ENCODE peak calls at places on chromosome 13, in nine cellular contexts. M is GM23338, D is tibial nerve, T is stomach, L is fibroblast of the aortic adventitia, V is AG09309, C is GM12865, B is PC-3, N is AG10803. A is an unnamed sample.

GRCh38 chr13:44374348-44374712 is 706 bp downstream of the SERP2 start:
- DNase-seq in V (no peak), T (no peak), N (no peak), C (no peak), D (no peak), M (no peak), L (no peak), B (no peak), A (no peak)

GRCh38 chr13:89082623-89083022 is 1411.5 kb downstream of the SLITRK5 start:
- DNase-seq in T (no peak), B (no peak), M (no peak), C (no peak), L (no peak), N (no peak), V (no peak), D (no peak), A (no peak)

GRCh38 chr13:80556291-80556690 is 215.4 kb upstream of the SPRY2 start:
- DNase-seq in C (no peak), V (no peak), B (no peak), L (no peak), T (no peak), N (no peak), D (no peak), M (no peak), A (peak; percentile 72)

GRCh38 chr13:27182844-27183497 is 11.4 kb upstream of the USP12 start:
- DNase-seq in B (peak; percentile 94), V (peak; percentile 46), D (no peak), N (peak; percentile 80), T (peak; percentile 43), C (no peak), M (no peak), L (peak; percentile 93), A (peak; percentile 87)

GRCh38 chr13:89053418-89053817 is 1382.2 kb downstream of the SLITRK5 start:
- DNase-seq in C (no peak), B (no peak), N (no peak), D (no peak), M (no peak), L (no peak), T (no peak), V (no peak), A (no peak)

GRCh38 chr13:96871470-96871869 is 122.8 kb downstream of the OXGR1 start:
- DNase-seq in L (no peak), B (no peak), M (no peak), V (no peak), N (no peak), C (no peak), T (no peak), D (no peak), A (no peak)

GRCh38 chr13:27952931-27953670 is 16.0 kb downstream of the CDX2 start:
- DNase-seq in M (no peak), L (no peak), B (no peak), N (no peak), D (no peak), T (peak; percentile 85), V (no peak), C (no peak), A (no peak)

GRCh38 chr13:100842136-100842535 is 167.5 kb upstream of the TMTC4 start:
- DNase-seq in B (no peak), L (no peak), D (no peak), C (no peak), T (no peak), N (no peak), M (no peak), V (no peak), A (no peak)

GRCh38 chr13:101514695-101515275 is 62.3 kb downstream of the ITGBL1 start:
- DNase-seq in L (peak; percentile 84), T (no peak), V (no peak), N (peak; percentile 62), C (peak; percentile 63), D (no peak), B (peak; percentile 75), M (peak; percentile 76), A (peak; percentile 76)

GRCh38 chr13:49183672-49184315 is 36.3 kb upstream of the MLNR start:
- DNase-seq in B (peak; percentile 9), N (no peak), L (peak; percentile 2), C (no peak), D (no peak), T (no peak), V (no peak), M (no peak), A (peak; percentile 16)

GRCh38 chr13:24905242-24905641 is 141.3 kb downstream of the RNF17 start:
- DNase-seq in B (peak; percentile 52), T (no peak), N (peak; percentile 40), C (no peak), V (peak; percentile 43), L (peak; percentile 9), D (no peak), M (no peak), A (peak; percentile 18)

GRCh38 chr13:95231393-95231792 is 69.9 kb downstream of the ABCC4 start:
- DNase-seq in C (no peak), N (no peak), V (no peak), B (no peak), M (no peak), L (no peak), T (no peak), D (no peak), A (no peak)

GRCh38 chr13:48222358-48223015 is 10.5 kb upstream of the ITM2B start:
- DNase-seq in N (peak; percentile 31), L (peak; percentile 78), D (peak; percentile 37), B (no peak), C (no peak), V (no peak), M (no peak), T (no peak), A (peak; percentile 65)

GRCh38 chr13:30135351-30135750 is 172.0 kb downstream of the KATNAL1 start:
- DNase-seq in L (no peak), V (no peak), D (no peak), T (no peak), C (no peak), M (no peak), B (no peak), N (no peak), A (no peak)

GRCh38 chr13:88958821-88959220 is 1287.7 kb downstream of the SLITRK5 start:
- DNase-seq in T (no peak), N (no peak), M (no peak), C (no peak), D (no peak), V (no peak), L (peak; percentile 16), B (no peak), A (peak; percentile 0)

DNA sequence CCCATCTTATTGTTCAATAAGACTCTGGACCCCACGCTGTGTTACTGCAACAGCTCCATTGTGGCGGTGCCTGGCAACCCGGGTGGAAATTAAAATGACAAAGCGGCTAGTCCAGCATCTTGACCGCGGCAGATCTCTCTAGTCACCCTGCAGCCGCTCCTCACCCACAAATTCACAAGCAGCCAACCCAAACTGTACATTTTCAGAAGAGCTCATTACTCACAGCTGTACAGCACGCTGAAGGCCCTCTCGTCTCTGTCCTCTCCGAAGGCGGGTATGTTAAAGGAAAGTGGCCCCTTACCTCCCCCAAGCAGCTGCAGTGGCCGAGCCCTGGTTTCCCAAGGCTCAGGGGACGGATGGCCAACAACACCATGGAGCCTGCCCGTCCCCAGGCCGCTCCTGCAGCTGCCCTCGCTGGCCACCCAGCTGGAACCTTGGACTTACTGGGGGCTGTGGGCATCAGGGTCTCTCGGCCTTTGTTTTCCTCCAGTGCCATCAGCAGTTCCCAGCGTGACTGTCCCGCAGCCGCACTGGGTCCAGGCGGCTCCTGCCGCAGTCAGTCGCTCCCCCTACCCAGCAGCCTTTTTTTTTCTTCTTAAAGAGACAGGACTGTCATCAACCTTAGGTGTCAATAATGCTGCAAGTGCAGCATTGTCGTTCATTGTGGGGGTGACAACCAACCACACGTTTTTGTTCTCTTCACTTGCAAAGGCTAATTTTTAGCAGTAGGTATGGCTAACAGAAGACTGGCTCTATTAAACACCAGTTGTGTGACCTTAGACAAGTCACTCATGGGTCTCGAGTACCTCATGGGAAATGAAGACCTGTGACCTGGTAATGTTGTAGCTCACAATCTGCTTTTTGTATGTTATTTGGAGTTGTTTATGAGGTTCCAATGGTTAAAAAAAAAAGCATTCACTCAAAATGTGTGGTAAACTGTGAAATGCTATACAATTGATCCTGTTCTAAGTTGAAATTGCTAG is at the start of gene SACS:
- DNase-seq in B (peak; percentile 17), M (peak; percentile 98), L (peak; percentile 19), N (peak; percentile 55), T (no peak), D (no peak), C (no peak), V (no peak), A (peak; percentile 48)
- H3K4me3 ChIP-seq in B (peak within 1 kb of the TSS; percentile 76), M (peak within 1 kb of the TSS; percentile 68), L (peak within 1 kb of the TSS; percentile 61), N (peak within 1 kb of the TSS; percentile 79), T (peak within 1 kb of the TSS; percentile 54), D (peak within 1 kb of the TSS; percentile 46), C (no peak within 1 kb of the TSS), V (peak within 1 kb of the TSS; percentile 92), A (peak within 1 kb of the TSS; percentile 69)

GRCh38 chr13:93922063-93922462 is 557.4 kb downstream of the DCT start:
- DNase-seq in N (no peak), M (peak; percentile 10), T (no peak), V (no peak), L (no peak), B (peak; percentile 10), C (no peak), D (no peak), A (no peak)
- TF ChIP-seq CTCF in N (no peak), M (peak; percentile 18), T (no peak), V (peak; percentile 19), L (no peak), B (peak; percentile 34), C (no peak), D (no peak), A (no peak)

GRCh38 chr13:110109140-110109783 is 197.7 kb downstream of the COL4A1 start:
- DNase-seq in C (no peak), V (no peak), B (no peak), T (no peak), L (no peak), N (no peak), M (no peak), D (no peak), A (no peak)
- H3K4me3 ChIP-seq in C (no peak overlapping the region), V (no peak overlapping the region), B (no peak overlapping the region), T (no peak overlapping the region), L (no peak overlapping the region), N (no peak overlapping the region), M (no peak overlapping the region), D (no peak overlapping the region), A (no peak overlapping the region)

GRCh38 chr13:60164490-60164889 is 762 bp upstream of the DIAPH3 start:
- DNase-seq in C (peak; percentile 7), D (no peak), V (no peak), M (peak; percentile 79), L (peak; percentile 40), B (peak; percentile 12), T (no peak), N (peak; percentile 30), A (peak; percentile 36)
- TF ChIP-seq CTCF in C (no peak), D (no peak), V (no peak), M (no peak), L (no peak), B (no peak), T (no peak), N (no peak), A (no peak)

DNA sequence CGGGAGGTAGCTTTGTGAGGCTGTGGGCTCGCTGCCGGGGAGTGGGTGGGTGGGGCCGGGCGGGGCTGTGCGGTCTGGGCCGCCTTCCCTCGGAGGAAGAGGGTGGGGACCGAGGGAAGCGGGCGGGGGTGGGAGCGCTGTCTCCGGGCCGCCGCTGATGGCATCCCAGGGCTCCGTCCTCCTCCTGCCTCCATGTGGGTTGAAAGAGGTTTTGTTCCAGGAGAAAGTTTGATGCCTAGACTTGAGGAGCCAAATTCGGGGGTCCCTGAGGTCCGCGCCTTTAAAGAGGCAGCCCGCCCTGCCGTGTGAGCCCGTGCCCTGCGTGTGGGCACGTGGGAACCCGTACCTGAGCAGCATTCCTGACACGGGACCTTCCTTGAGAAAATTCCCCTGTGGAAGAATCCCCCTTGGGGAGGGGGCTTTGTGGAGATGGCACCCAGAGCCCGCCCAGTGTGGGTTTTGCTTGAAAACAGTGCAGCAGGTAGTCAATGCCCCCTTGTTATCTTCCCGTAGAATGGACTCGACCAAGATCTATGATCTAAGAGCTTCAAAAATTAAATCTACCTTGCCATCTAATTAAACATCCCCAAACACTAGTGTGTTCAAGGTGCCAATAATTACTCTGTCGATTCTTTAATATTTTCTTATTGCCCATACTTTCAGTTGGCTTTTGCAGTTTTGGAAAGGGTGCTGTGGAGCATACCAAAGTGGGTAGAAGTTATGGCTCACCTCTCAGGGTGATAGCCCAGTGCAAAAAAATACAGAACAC is 107.8 kb downstream of the RXFP2 start:
- DNase-seq in C (peak; percentile 10), D (no peak), B (no peak), L (no peak), N (no peak), T (no peak), M (peak; percentile 44), V (no peak), A (no peak)
- H3K4me3 ChIP-seq in C (peak overlapping the region; percentile 73), D (peak overlapping the region; percentile 83), B (peak overlapping the region; percentile 64), L (peak overlapping the region; percentile 72), N (peak overlapping the region; percentile 67), T (peak overlapping the region; percentile 74), M (peak overlapping the region; percentile 86), V (peak overlapping the region; percentile 64), A (peak overlapping the region; percentile 58)